ENCODE peak calls at places on chromosomes 7 and 10, in eight cellular contexts. L, U, G, S, Y, P, W and A are unnamed samples.

GRCh38 chr10:29202541-29202940 is 86.3 kb upstream of the LYZL1 start:
- DNase-seq in Y (no peak), P (no peak), S (no peak), W (no peak), G (no peak), L (no peak), U (no peak), A (no peak)

GRCh38 chr10:62268399-62269076 is at the start of gene RTKN2:
- DNase-seq in L (peak), W (peak), G (peak), U (peak), S (peak), P (peak), Y (peak), A (no peak)

GRCh38 chr7:157418204-157419029 is 81.6 kb downstream of the DNAJB6 start:
- DNase-seq in S (no peak), W (no peak), P (no peak), Y (no peak), L (no peak), G (no peak), U (no peak), A (no peak)

GRCh38 chr7:42186181-42186580 is 50.8 kb downstream of the GLI3 start:
- DNase-seq in W (no peak), L (peak), P (peak), S (no peak), U (no peak), G (no peak), Y (no peak), A (no peak)

GRCh38 chr7:115009139-115009538 is 87.2 kb downstream of the MDFIC start:
- DNase-seq in L (no peak), U (no peak), G (no peak), P (no peak), W (peak), S (no peak), Y (no peak), A (no peak)

GRCh38 chr7:74479961-74480829 is 26.5 kb downstream of the GTF2IRD1 start:
- DNase-seq in U (peak), S (peak), W (peak), Y (peak), G (peak), L (peak), P (no peak), A (peak)

GRCh38 chr10:76922666-76923065 is 714.9 kb downstream of the KCNMA1 start:
- DNase-seq in P (no peak), S (no peak), Y (no peak), G (no peak), U (no peak), L (no peak), W (no peak), A (no peak)

GRCh38 chr7:157077986-157078644 is 60.6 kb upstream of the UBE3C start:
- DNase-seq in U (peak), S (no peak), G (no peak), L (peak), W (peak), P (peak), Y (no peak), A (no peak)

GRCh38 chr7:29337628-29338116 is 143.1 kb downstream of the CHN2 start:
- DNase-seq in P (no peak), U (no peak), Y (no peak), S (no peak), L (no peak), W (peak), G (no peak), A (no peak)

GRCh38 chr7:81903115-81903514 is 133.3 kb upstream of the HGF start:
- DNase-seq in W (peak), Y (no peak), S (no peak), P (no peak), L (no peak), U (no peak), G (peak), A (no peak)

GRCh38 chr10:79070611-79071534 is 2.1 kb downstream of the ZMIZ1 start:
- DNase-seq in W (peak), S (peak), L (peak), P (peak), Y (peak), U (peak), G (peak), A (peak)

GRCh38 chr10:70747192-70747965 is 37.8 kb downstream of the TBATA start:
- DNase-seq in L (no peak), G (no peak), U (peak), S (no peak), W (no peak), P (no peak), Y (no peak), A (no peak)

GRCh38 chr10:72889391-72889831 is 4.1 kb upstream of the OIT3 start:
- DNase-seq in L (no peak), W (peak), Y (no peak), U (no peak), G (peak), S (no peak), P (no peak), A (no peak)

GRCh38 chr7:133695976-133696531 is 431.1 kb upstream of the LRGUK start:
- DNase-seq in G (no peak), W (no peak), S (no peak), Y (no peak), P (no peak), L (no peak), U (no peak), A (no peak)

GRCh38 chr7:75968012-75968411 is 26.4 kb downstream of the TMEM120A start:
- DNase-seq in L (no peak), S (no peak), W (no peak), P (no peak), Y (no peak), G (no peak), U (no peak), A (no peak)

GRCh38 chr10:12667006-12667405 is 317.7 kb downstream of the CAMK1D start:
- DNase-seq in G (no peak), W (no peak), L (no peak), U (no peak), P (no peak), S (no peak), Y (no peak), A (no peak)

GRCh38 chr7:17485368-17485767 is 186.9 kb downstream of the AHR start:
- DNase-seq in P (no peak), L (no peak), S (no peak), G (no peak), U (no peak), W (no peak), Y (no peak), A (no peak)